ENCODE peak calls at places on chromosomes 7 and 10, in five cellular contexts. One of them, this sample, is unnamed.

GRCh38 chr7:117665393-117665792 is 185.6 kb downstream of the CFTR start:
- DNase-seq in GM12891: no peak
- DNase-seq in stomach: no peak
- DNase-seq in H1: no peak
- DNase-seq in GM23338: no peak
- DNase-seq in this sample: no peak

GRCh38 chr7:116984917-116985316 is 31.6 kb downstream of the ST7 start:
- DNase-seq in GM12891: no peak
- DNase-seq in stomach: no peak
- DNase-seq in H1: no peak
- DNase-seq in GM23338: peak
- DNase-seq in this sample: no peak

GRCh38 chr10:20276127-20276979 is 460.1 kb downstream of the PLXDC2 start:
- DNase-seq in GM12891: no peak
- DNase-seq in stomach: no peak
- DNase-seq in H1: no peak
- DNase-seq in GM23338: no peak
- DNase-seq in this sample: no peak

GRCh38 chr10:60733189-60733815 is 45.0 kb upstream of the CDK1 start:
- DNase-seq in GM12891: peak
- DNase-seq in stomach: peak
- DNase-seq in H1: peak
- DNase-seq in GM23338: peak
- DNase-seq in this sample: peak

GRCh38 chr10:4041531-4042096 is 256.6 kb upstream of the KLF6 start:
- DNase-seq in GM12891: no peak
- DNase-seq in stomach: no peak
- DNase-seq in H1: no peak
- DNase-seq in GM23338: no peak
- DNase-seq in this sample: no peak

GRCh38 chr10:102375867-102376266 is 19.6 kb upstream of the NFKB2 start:
- DNase-seq in GM12891: no peak
- DNase-seq in stomach: no peak
- DNase-seq in H1: no peak
- DNase-seq in GM23338: no peak
- DNase-seq in this sample: no peak

GRCh38 chr10:94274142-94274787 is 88.5 kb downstream of the NOC3L start:
- DNase-seq in GM12891: no peak
- DNase-seq in stomach: no peak
- DNase-seq in H1: no peak
- DNase-seq in GM23338: no peak
- DNase-seq in this sample: no peak

GRCh38 chr10:30542001-30542861 is 87.3 kb downstream of the LYZL2 start:
- DNase-seq in GM12891: no peak
- DNase-seq in stomach: no peak
- DNase-seq in H1: no peak
- DNase-seq in GM23338: no peak
- DNase-seq in this sample: no peak

GRCh38 chr7:139095194-139095659 is 14.3 kb downstream of the ZC3HAV1 start:
- DNase-seq in GM12891: peak
- DNase-seq in stomach: no peak
- DNase-seq in H1: no peak
- DNase-seq in GM23338: no peak
- DNase-seq in this sample: peak
- TF ChIP-seq POLR2AphosphoS5 in GM12891: peak
- TF ChIP-seq POLR2AphosphoS5 in stomach: no peak
- TF ChIP-seq POLR2AphosphoS5 in H1: no peak
- TF ChIP-seq POLR2AphosphoS5 in GM23338: no peak
- TF ChIP-seq POLR2AphosphoS5 in this sample: no peak

GRCh38 chr10:28375399-28376354 is 72.8 kb upstream of the MPP7 start:
- DNase-seq in GM12891: no peak
- DNase-seq in stomach: no peak
- DNase-seq in H1: no peak
- DNase-seq in GM23338: peak
- DNase-seq in this sample: no peak
- TF ChIP-seq POLR2AphosphoS5 in GM12891: no peak
- TF ChIP-seq POLR2AphosphoS5 in stomach: no peak
- TF ChIP-seq POLR2AphosphoS5 in H1: no peak
- TF ChIP-seq POLR2AphosphoS5 in GM23338: no peak
- TF ChIP-seq POLR2AphosphoS5 in this sample: no peak

GRCh38 chr7:28173531-28173930 is 7.1 kb downstream of the JAZF1 start:
- DNase-seq in GM12891: no peak
- DNase-seq in stomach: no peak
- DNase-seq in H1: no peak
- DNase-seq in GM23338: no peak
- DNase-seq in this sample: no peak

GRCh38 chr7:28172976-28173375 is 7.6 kb downstream of the JAZF1 start:
- DNase-seq in GM12891: no peak
- DNase-seq in stomach: no peak
- DNase-seq in H1: no peak
- DNase-seq in GM23338: no peak
- DNase-seq in this sample: no peak

GRCh38 chr7:28169166-28169713 is 11.4 kb downstream of the JAZF1 start:
- DNase-seq in GM12891: no peak
- DNase-seq in stomach: no peak
- DNase-seq in H1: no peak
- DNase-seq in GM23338: no peak
- DNase-seq in this sample: no peak

GRCh38 chr7:28168393-28169158 is 12.0 kb downstream of the JAZF1 start:
- DNase-seq in GM12891: no peak
- DNase-seq in stomach: no peak
- DNase-seq in H1: no peak
- DNase-seq in GM23338: no peak
- DNase-seq in this sample: no peak

GRCh38 chr7:28170701-28171100 is 9.9 kb downstream of the JAZF1 start:
- DNase-seq in GM12891: no peak
- DNase-seq in stomach: no peak
- DNase-seq in H1: no peak
- DNase-seq in GM23338: no peak
- DNase-seq in this sample: no peak
- TF ChIP-seq POLR2AphosphoS5 in GM12891: no peak
- TF ChIP-seq POLR2AphosphoS5 in stomach: no peak
- TF ChIP-seq POLR2AphosphoS5 in H1: no peak
- TF ChIP-seq POLR2AphosphoS5 in GM23338: no peak
- TF ChIP-seq POLR2AphosphoS5 in this sample: no peak

DNA sequence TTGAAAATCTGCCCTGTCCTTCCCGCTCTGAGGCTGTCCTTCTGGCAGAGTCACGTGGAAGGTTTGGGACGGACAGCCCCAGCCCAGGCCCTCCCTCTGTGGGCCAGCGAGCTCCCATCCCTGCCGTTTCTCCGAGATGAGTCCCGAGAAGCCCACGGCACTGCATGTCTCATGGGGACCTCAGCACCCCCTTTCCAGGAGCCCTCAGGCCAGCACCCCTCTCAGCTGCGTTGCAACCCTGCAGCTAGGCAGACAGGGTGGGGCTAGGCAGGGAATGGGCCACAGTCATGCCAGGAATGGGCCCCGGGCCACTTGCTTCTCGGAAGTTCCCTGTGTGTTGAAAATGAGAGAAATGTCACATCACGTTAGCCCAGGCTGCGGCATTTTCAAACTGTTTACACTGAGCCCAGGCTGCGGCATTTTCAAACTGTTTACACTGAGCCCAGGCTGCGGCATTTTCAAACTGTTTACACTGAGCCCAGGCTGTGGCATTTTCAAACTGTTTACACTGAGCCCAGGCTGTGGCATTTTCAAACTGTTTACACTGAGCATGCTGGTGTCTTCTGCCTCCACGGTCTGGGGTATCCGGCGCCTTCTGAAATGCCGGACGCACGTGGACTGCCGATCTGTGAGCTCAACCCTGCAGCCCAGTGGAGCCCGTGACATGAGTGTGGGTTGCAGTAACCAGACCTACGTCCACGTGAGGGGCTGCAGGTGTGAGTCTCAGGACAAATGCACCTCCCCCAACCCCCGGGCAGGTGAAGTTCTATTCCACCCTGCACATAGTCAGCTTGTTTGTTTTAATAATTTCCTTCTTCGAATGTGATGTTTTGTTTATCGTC is 42.6 kb downstream of the FAM20C start:
- DNase-seq in GM12891: no peak
- DNase-seq in stomach: peak
- DNase-seq in H1: no peak
- DNase-seq in GM23338: no peak
- DNase-seq in this sample: no peak
- TF ChIP-seq POLR2AphosphoS5 in GM12891: no peak
- TF ChIP-seq POLR2AphosphoS5 in stomach: no peak
- TF ChIP-seq POLR2AphosphoS5 in H1: no peak
- TF ChIP-seq POLR2AphosphoS5 in GM23338: no peak
- TF ChIP-seq POLR2AphosphoS5 in this sample: no peak

GRCh38 chr10:61902448-61903183 is 1.1 kb downstream of the ARID5B start:
- DNase-seq in GM12891: no peak
- DNase-seq in stomach: peak
- DNase-seq in H1: no peak
- DNase-seq in GM23338: peak
- DNase-seq in this sample: no peak
- TF ChIP-seq POLR2AphosphoS5 in GM12891: no peak
- TF ChIP-seq POLR2AphosphoS5 in stomach: no peak
- TF ChIP-seq POLR2AphosphoS5 in H1: no peak
- TF ChIP-seq POLR2AphosphoS5 in GM23338: no peak
- TF ChIP-seq POLR2AphosphoS5 in this sample: peak

DNA sequence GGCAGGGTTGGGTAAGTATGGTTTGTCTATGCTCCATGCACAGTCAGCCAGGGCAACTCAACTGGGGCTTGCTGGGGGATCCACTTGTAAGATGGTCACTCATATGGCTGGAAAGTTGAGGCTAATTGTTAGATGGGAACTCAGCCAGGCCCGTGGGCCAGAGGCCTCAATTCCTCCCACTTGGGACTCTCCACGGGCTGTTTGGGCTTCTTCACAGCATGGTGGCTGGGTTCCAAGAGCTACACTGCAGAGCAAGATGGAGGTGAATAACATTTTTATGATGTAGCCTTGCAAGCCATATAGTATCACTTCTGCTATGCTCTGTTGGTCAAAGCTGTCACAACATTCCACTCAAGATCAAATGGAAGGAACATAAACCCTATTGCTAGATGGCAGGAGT is 39.2 kb downstream of the ELMO1 start:
- DNase-seq in GM12891: no peak
- DNase-seq in stomach: no peak
- DNase-seq in H1: no peak
- DNase-seq in GM23338: no peak
- DNase-seq in this sample: no peak
- TF ChIP-seq POLR2AphosphoS5 in GM12891: no peak
- TF ChIP-seq POLR2AphosphoS5 in stomach: no peak
- TF ChIP-seq POLR2AphosphoS5 in H1: no peak
- TF ChIP-seq POLR2AphosphoS5 in GM23338: no peak
- TF ChIP-seq POLR2AphosphoS5 in this sample: no peak

This sample was measured in GM12892.